ENCODE peak calls at places on chromosome 17, in six cellular contexts. O, E, K, B, S and T are unnamed samples.

GRCh38 chr17:4708436-4708835 is 2.0 kb upstream of the ARRB2 start:
- DNase-seq in O (peak), E (no peak), K (peak), B (no peak), S (peak), T (no peak)

GRCh38 chr17:79937981-79938695 is 97.5 kb downstream of the TBC1D16 start:
- DNase-seq in O (no peak), E (no peak), K (no peak), B (no peak), S (no peak), T (no peak)

GRCh38 chr17:78890111-78890897 is 12.7 kb downstream of the CEP295NL start:
- DNase-seq in O (peak), E (peak), K (no peak), B (no peak), S (no peak), T (no peak)

GRCh38 chr17:39999067-39999466 is 16.2 kb upstream of the CSF3 start:
- DNase-seq in O (no peak), E (no peak), K (no peak), B (no peak), S (peak), T (no peak)

GRCh38 chr17:75876938-75877751 is 1.2 kb downstream of the TRIM47 start:
- DNase-seq in O (peak), E (peak), K (peak), B (no peak), S (peak), T (no peak)

GRCh38 chr17:65388911-65389310 is 172.5 kb downstream of the AXIN2 start:
- DNase-seq in O (no peak), E (no peak), K (no peak), B (no peak), S (no peak), T (no peak)

GRCh38 chr17:61251939-61252865 is 147.4 kb upstream of the TBX2 start:
- DNase-seq in O (no peak), E (peak), K (no peak), B (no peak), S (peak), T (peak)

GRCh38 chr17:40524243-40524965 is 23.0 kb upstream of the TNS4 start:
- DNase-seq in O (no peak), E (no peak), K (no peak), B (no peak), S (no peak), T (no peak)

GRCh38 chr17:39671651-39672521 is 3.6 kb downstream of the PNMT start:
- DNase-seq in O (no peak), E (no peak), K (peak), B (no peak), S (peak), T (no peak)

GRCh38 chr17:3964203-3965122 is at the start of gene ATP2A3:
- DNase-seq in O (peak), E (no peak), K (peak), B (no peak), S (no peak), T (no peak)

GRCh38 chr17:40457369-40457768 is 14.1 kb downstream of the IGFBP4 start:
- DNase-seq in O (no peak), E (no peak), K (no peak), B (no peak), S (peak), T (no peak)

GRCh38 chr17:61254894-61255293 is 144.7 kb upstream of the TBX2 start:
- DNase-seq in O (no peak), E (no peak), K (no peak), B (no peak), S (no peak), T (no peak)

GRCh38 chr17:77529328-77529650 is 388.5 kb downstream of the SEC14L1 start:
- DNase-seq in O (no peak), E (no peak), K (no peak), B (no peak), S (no peak), T (no peak)

GRCh38 chr17:12959441-12959840 is 58.4 kb downstream of the ELAC2 start:
- DNase-seq in O (no peak), E (no peak), K (no peak), B (no peak), S (peak), T (no peak)

GRCh38 chr17:45276031-45276430 is 14.1 kb upstream of the SPATA32 start:
- DNase-seq in O (no peak), E (no peak), K (no peak), B (no peak), S (no peak), T (no peak)

GRCh38 chr17:35242158-35242804 is 591 bp upstream of the SLFN5 start:
- DNase-seq in O (peak), E (peak), K (peak), B (peak), S (peak), T (no peak)

GRCh38 chr17:11170901-11171300 is 70.1 kb upstream of the SHISA6 start:
- DNase-seq in O (no peak), E (no peak), K (no peak), B (no peak), S (no peak), T (no peak)

GRCh38 chr17:7842380-7842949 is 8.4 kb downstream of the KDM6B start:
- DNase-seq in O (peak), E (peak), K (no peak), B (no peak), S (peak), T (no peak)

GRCh38 chr17:2337811-2338657 is 733 bp downstream of the SGSM2 start:
- DNase-seq in O (peak), E (peak), K (peak), B (peak), S (peak), T (no peak)

GRCh38 chr17:74654742-74655141 is 31.2 kb upstream of the CD300E start:
- DNase-seq in O (no peak), E (no peak), K (no peak), B (no peak), S (no peak), T (no peak)